ENCODE peak calls at places on chromosome X, in nine cellular contexts. One of them, this sample, is unnamed.
A peak's percentile ranks its signal among the peaks of the same experiment; 100 is the strongest.

GRCh38 chrX:24838624-24839023 is 144.9 kb downstream of the POLA1 start:
- DNase-seq in ascending aorta: no peak
- DNase-seq in tibial artery: no peak
- DNase-seq in psoas muscle: no peak
- DNase-seq in GM23248: peak; percentile 27
- DNase-seq in lung: no peak
- DNase-seq in left lung: no peak
- DNase-seq in left ventricle myocardium inferior: no peak
- DNase-seq in right cardiac atrium: no peak
- DNase-seq in this sample: peak; percentile 4

GRCh38 chrX:55007633-55008032 is 7.5 kb downstream of the APEX2 start:
- DNase-seq in lung: peak; percentile 41
- DNase-seq in left ventricle myocardium inferior: no peak
- DNase-seq in GM23248: peak; percentile 37
- DNase-seq in tibial artery: no peak
- DNase-seq in right cardiac atrium: peak; percentile 55
- DNase-seq in left lung: no peak
- DNase-seq in psoas muscle: no peak
- DNase-seq in ascending aorta: no peak
- DNase-seq in this sample: no peak

GRCh38 chrX:2829469-2830246 is 928 bp downstream of the GYG2 start:
- DNase-seq in left ventricle myocardium inferior: no peak
- DNase-seq in psoas muscle: no peak
- DNase-seq in left lung: no peak
- DNase-seq in right cardiac atrium: no peak
- DNase-seq in tibial artery: no peak
- DNase-seq in lung: no peak
- DNase-seq in GM23248: no peak
- DNase-seq in ascending aorta: no peak
- DNase-seq in this sample: no peak

GRCh38 chrX:113545040-113545439 is 704.4 kb upstream of the AMOT start:
- DNase-seq in left ventricle myocardium inferior: no peak
- DNase-seq in GM23248: no peak
- DNase-seq in psoas muscle: no peak
- DNase-seq in tibial artery: no peak
- DNase-seq in ascending aorta: no peak
- DNase-seq in lung: no peak
- DNase-seq in left lung: no peak
- DNase-seq in right cardiac atrium: no peak
- DNase-seq in this sample: no peak

GRCh38 chrX:2878563-2878962 is 49.8 kb downstream of the GYG2 start:
- DNase-seq in right cardiac atrium: no peak
- DNase-seq in left ventricle myocardium inferior: no peak
- DNase-seq in tibial artery: no peak
- DNase-seq in lung: no peak
- DNase-seq in ascending aorta: no peak
- DNase-seq in GM23248: no peak
- DNase-seq in psoas muscle: no peak
- DNase-seq in left lung: no peak
- DNase-seq in this sample: no peak

GRCh38 chrX:3962511-3963350 is 249.3 kb upstream of the PRKX start:
- DNase-seq in left lung: no peak
- DNase-seq in psoas muscle: no peak
- DNase-seq in ascending aorta: no peak
- DNase-seq in tibial artery: no peak
- DNase-seq in left ventricle myocardium inferior: no peak
- DNase-seq in lung: no peak
- DNase-seq in right cardiac atrium: no peak
- DNase-seq in GM23248: peak; percentile 26
- DNase-seq in this sample: no peak

GRCh38 chrX:1093112-1093511 is 119.3 kb downstream of the CRLF2 start:
- DNase-seq in tibial artery: no peak
- DNase-seq in lung: no peak
- DNase-seq in left ventricle myocardium inferior: no peak
- DNase-seq in GM23248: no peak
- DNase-seq in left lung: no peak
- DNase-seq in ascending aorta: no peak
- DNase-seq in right cardiac atrium: no peak
- DNase-seq in psoas muscle: no peak
- DNase-seq in this sample: no peak

GRCh38 chrX:20265726-20266681 is 705 bp downstream of the RPS6KA3 start:
- DNase-seq in psoas muscle: peak; percentile 28
- DNase-seq in GM23248: peak; percentile 67
- DNase-seq in left lung: peak; percentile 79
- DNase-seq in left ventricle myocardium inferior: peak; percentile 15
- DNase-seq in lung: peak; percentile 29
- DNase-seq in tibial artery: peak; percentile 63
- DNase-seq in right cardiac atrium: peak; percentile 64
- DNase-seq in ascending aorta: no peak
- DNase-seq in this sample: peak; percentile 31

GRCh38 chrX:132766452-132766851 is 192.0 kb downstream of the HS6ST2 start:
- DNase-seq in ascending aorta: no peak
- DNase-seq in GM23248: no peak
- DNase-seq in tibial artery: no peak
- DNase-seq in left ventricle myocardium inferior: no peak
- DNase-seq in lung: no peak
- DNase-seq in psoas muscle: no peak
- DNase-seq in left lung: no peak
- DNase-seq in right cardiac atrium: no peak
- DNase-seq in this sample: no peak

GRCh38 chrX:111447298-111447697 is 35.3 kb upstream of the DCX start:
- DNase-seq in tibial artery: no peak
- DNase-seq in right cardiac atrium: no peak
- DNase-seq in left ventricle myocardium inferior: no peak
- DNase-seq in GM23248: no peak
- DNase-seq in lung: no peak
- DNase-seq in left lung: no peak
- DNase-seq in psoas muscle: no peak
- DNase-seq in ascending aorta: no peak
- DNase-seq in this sample: no peak

GRCh38 chrX:54248309-54248708 is 65.3 kb upstream of the FAM120C start:
- DNase-seq in tibial artery: no peak
- DNase-seq in left ventricle myocardium inferior: no peak
- DNase-seq in psoas muscle: no peak
- DNase-seq in lung: no peak
- DNase-seq in right cardiac atrium: no peak
- DNase-seq in ascending aorta: no peak
- DNase-seq in GM23248: peak; percentile 54
- DNase-seq in left lung: no peak
- DNase-seq in this sample: no peak

GRCh38 chrX:2318371-2318770 is 182.4 kb downstream of the DHRSX start:
- DNase-seq in psoas muscle: no peak
- DNase-seq in left ventricle myocardium inferior: no peak
- DNase-seq in lung: no peak
- DNase-seq in tibial artery: no peak
- DNase-seq in GM23248: no peak
- DNase-seq in ascending aorta: no peak
- DNase-seq in right cardiac atrium: no peak
- DNase-seq in left lung: no peak
- DNase-seq in this sample: no peak

GRCh38 chrX:151806967-151807540 is 72.5 kb downstream of the CNGA2 start:
- DNase-seq in GM23248: no peak
- DNase-seq in left lung: no peak
- DNase-seq in right cardiac atrium: no peak
- DNase-seq in psoas muscle: no peak
- DNase-seq in ascending aorta: no peak
- DNase-seq in tibial artery: no peak
- DNase-seq in left ventricle myocardium inferior: no peak
- DNase-seq in lung: no peak
- DNase-seq in this sample: no peak

GRCh38 chrX:118666521-118666920 is 60.9 kb upstream of the IL13RA1 start:
- DNase-seq in tibial artery: no peak
- DNase-seq in lung: no peak
- DNase-seq in GM23248: no peak
- DNase-seq in psoas muscle: no peak
- DNase-seq in left ventricle myocardium inferior: no peak
- DNase-seq in left lung: no peak
- DNase-seq in ascending aorta: no peak
- DNase-seq in right cardiac atrium: no peak
- DNase-seq in this sample: no peak

GRCh38 chrX:133995759-133996158 is 10.4 kb upstream of the GPC3 start:
- DNase-seq in left lung: no peak
- DNase-seq in lung: no peak
- DNase-seq in right cardiac atrium: no peak
- DNase-seq in GM23248: no peak
- DNase-seq in psoas muscle: no peak
- DNase-seq in tibial artery: no peak
- DNase-seq in left ventricle myocardium inferior: no peak
- DNase-seq in ascending aorta: no peak
- DNase-seq in this sample: no peak
- H3K4me1 ChIP-seq in left lung: no peaks in the 10 kb centered on the region
- H3K4me1 ChIP-seq in lung: no peaks in the 10 kb centered on the region
- H3K4me1 ChIP-seq in right cardiac atrium: no peaks in the 10 kb centered on the region
- H3K4me1 ChIP-seq in GM23248: no peaks in the 10 kb centered on the region
- H3K4me1 ChIP-seq in psoas muscle: no peaks in the 10 kb centered on the region
- H3K4me1 ChIP-seq in tibial artery: no peaks in the 10 kb centered on the region
- H3K4me1 ChIP-seq in left ventricle myocardium inferior: no peaks in the 10 kb centered on the region
- H3K4me1 ChIP-seq in ascending aorta: no peaks in the 10 kb centered on the region
- H3K4me1 ChIP-seq in this sample: no peaks in the 10 kb centered on the region

GRCh38 chrX:152928761-152929400 is 31.0 kb downstream of the ZNF185 start:
- DNase-seq in ascending aorta: no peak
- DNase-seq in tibial artery: no peak
- DNase-seq in GM23248: no peak
- DNase-seq in lung: no peak
- DNase-seq in left ventricle myocardium inferior: no peak
- DNase-seq in right cardiac atrium: no peak
- DNase-seq in left lung: no peak
- DNase-seq in psoas muscle: no peak
- DNase-seq in this sample: no peak

GRCh38 chrX:152927858-152928760 is 30.2 kb downstream of the ZNF185 start:
- DNase-seq in right cardiac atrium: no peak
- DNase-seq in ascending aorta: no peak
- DNase-seq in lung: no peak
- DNase-seq in psoas muscle: no peak
- DNase-seq in tibial artery: no peak
- DNase-seq in left lung: no peak
- DNase-seq in left ventricle myocardium inferior: no peak
- DNase-seq in GM23248: no peak
- DNase-seq in this sample: no peak

GRCh38 chrX:152925835-152926234 is 28.0 kb downstream of the ZNF185 start:
- DNase-seq in left ventricle myocardium inferior: no peak
- DNase-seq in lung: no peak
- DNase-seq in left lung: no peak
- DNase-seq in GM23248: no peak
- DNase-seq in ascending aorta: no peak
- DNase-seq in tibial artery: no peak
- DNase-seq in psoas muscle: no peak
- DNase-seq in right cardiac atrium: no peak
- DNase-seq in this sample: no peak

GRCh38 chrX:152926923-152927322 is 29.1 kb downstream of the ZNF185 start:
- DNase-seq in left lung: no peak
- DNase-seq in psoas muscle: no peak
- DNase-seq in right cardiac atrium: no peak
- DNase-seq in tibial artery: no peak
- DNase-seq in lung: no peak
- DNase-seq in GM23248: peak; percentile 9
- DNase-seq in ascending aorta: no peak
- DNase-seq in left ventricle myocardium inferior: no peak
- DNase-seq in this sample: no peak

GRCh38 chrX:152926279-152926678 is 28.4 kb downstream of the ZNF185 start:
- DNase-seq in lung: no peak
- DNase-seq in GM23248: peak; percentile 75
- DNase-seq in ascending aorta: no peak
- DNase-seq in right cardiac atrium: no peak
- DNase-seq in left lung: no peak
- DNase-seq in left ventricle myocardium inferior: no peak
- DNase-seq in tibial artery: no peak
- DNase-seq in psoas muscle: no peak
- DNase-seq in this sample: no peak
- H3K27ac ChIP-seq in lung: no peak overlapping the region
- H3K27ac ChIP-seq in GM23248: no peak overlapping the region
- H3K27ac ChIP-seq in ascending aorta: no peak overlapping the region
- H3K27ac ChIP-seq in right cardiac atrium: no peak overlapping the region
- H3K27ac ChIP-seq in left lung: no peak overlapping the region
- H3K27ac ChIP-seq in left ventricle myocardium inferior: no peak overlapping the region
- H3K27ac ChIP-seq in tibial artery: no peak overlapping the region
- H3K27ac ChIP-seq in psoas muscle: no peak overlapping the region
- H3K27ac ChIP-seq in this sample: no peak overlapping the region

GRCh38 chrX:40106677-40107290 is 9.0 kb upstream of the BCOR start:
- DNase-seq in lung: no peak
- DNase-seq in left lung: no peak
- DNase-seq in right cardiac atrium: no peak
- DNase-seq in left ventricle myocardium inferior: no peak
- DNase-seq in tibial artery: no peak
- DNase-seq in GM23248: peak; percentile 17
- DNase-seq in ascending aorta: no peak
- DNase-seq in psoas muscle: no peak
- DNase-seq in this sample: no peak
- H3K4me3 ChIP-seq in lung: no peak overlapping the region
- H3K4me3 ChIP-seq in left lung: peak overlapping the region; percentile 34
- H3K4me3 ChIP-seq in right cardiac atrium: peak overlapping the region; percentile 66
- H3K4me3 ChIP-seq in left ventricle myocardium inferior: peak overlapping the region; percentile 72
- H3K4me3 ChIP-seq in tibial artery: peak overlapping the region; percentile 81
- H3K4me3 ChIP-seq in GM23248: peak overlapping the region; percentile 76
- H3K4me3 ChIP-seq in ascending aorta: peak overlapping the region; percentile 68
- H3K4me3 ChIP-seq in psoas muscle: peak overlapping the region; percentile 67
- H3K4me3 ChIP-seq in this sample: peak overlapping the region; percentile 63

DNA sequence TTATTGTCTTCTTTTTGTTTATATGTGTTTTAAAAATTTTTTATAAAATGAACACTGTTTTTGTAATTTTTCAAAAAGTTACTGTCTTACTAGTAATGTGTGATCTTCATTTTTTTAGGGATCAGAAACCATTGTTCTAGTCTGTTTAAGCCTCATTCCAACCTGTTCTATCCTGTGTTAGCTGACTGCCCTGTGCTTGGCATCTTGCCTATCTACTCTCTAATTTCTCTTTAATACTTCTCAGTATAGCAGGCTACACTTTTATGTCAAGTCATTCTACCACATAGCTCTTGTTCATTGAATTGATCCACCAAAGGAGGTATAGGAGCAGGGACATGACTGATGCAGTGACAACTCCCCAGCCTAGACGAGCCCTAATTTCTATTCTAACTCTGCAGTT is 70.2 kb upstream of the PLS3 start:
- DNase-seq in right cardiac atrium: no peak
- DNase-seq in tibial artery: no peak
- DNase-seq in left lung: no peak
- DNase-seq in left ventricle myocardium inferior: no peak
- DNase-seq in ascending aorta: no peak
- DNase-seq in lung: no peak
- DNase-seq in GM23248: no peak
- DNase-seq in psoas muscle: no peak
- DNase-seq in this sample: no peak
- H3K4me1 ChIP-seq in right cardiac atrium: no peaks in the 10 kb centered on the region
- H3K4me1 ChIP-seq in tibial artery: no peaks in the 10 kb centered on the region
- H3K4me1 ChIP-seq in left lung: no peaks in the 10 kb centered on the region
- H3K4me1 ChIP-seq in left ventricle myocardium inferior: no peaks in the 10 kb centered on the region
- H3K4me1 ChIP-seq in ascending aorta: no peaks in the 10 kb centered on the region
- H3K4me1 ChIP-seq in lung: no peaks in the 10 kb centered on the region
- H3K4me1 ChIP-seq in GM23248: peaks cover 9% of the 10 kb centered on the region
- H3K4me1 ChIP-seq in psoas muscle: no peaks in the 10 kb centered on the region
- H3K4me1 ChIP-seq in this sample: no peaks in the 10 kb centered on the region

GRCh38 chrX:43068639-43069038 is 290.7 kb upstream of the PPP1R2C start:
- DNase-seq in right cardiac atrium: no peak
- DNase-seq in lung: no peak
- DNase-seq in left lung: no peak
- DNase-seq in psoas muscle: no peak
- DNase-seq in tibial artery: no peak
- DNase-seq in left ventricle myocardium inferior: no peak
- DNase-seq in GM23248: no peak
- DNase-seq in ascending aorta: no peak
- DNase-seq in this sample: no peak
- H3K27ac ChIP-seq in right cardiac atrium: no peak overlapping the region
- H3K27ac ChIP-seq in lung: no peak overlapping the region
- H3K27ac ChIP-seq in left lung: no peak overlapping the region
- H3K27ac ChIP-seq in psoas muscle: no peak overlapping the region
- H3K27ac ChIP-seq in tibial artery: no peak overlapping the region
- H3K27ac ChIP-seq in left ventricle myocardium inferior: no peak overlapping the region
- H3K27ac ChIP-seq in GM23248: no peak overlapping the region
- H3K27ac ChIP-seq in ascending aorta: no peak overlapping the region
- H3K27ac ChIP-seq in this sample: no peak overlapping the region